ENCODE peak calls at places on chromosomes 1 and 21, in six cellular contexts. L, Y, V, B, K and T are unnamed samples. For H3K36me3, the result is how much of the 10 kb centered on the place peaks cover.

GRCh38 chr21:17828223-17828622 is 9.1 kb upstream of the C21orf91 start:
- DNase-seq in L (no peak), Y (no peak), V (no peak), B (peak), K (no peak), T (no peak)

GRCh38 chr1:21292991-21293536 is 2.8 kb upstream of the ECE1 start:
- DNase-seq in L (no peak), Y (no peak), V (no peak), B (no peak), K (no peak), T (no peak)

GRCh38 chr21:33289199-33289819 is 23.1 kb downstream of the IL10RB start:
- DNase-seq in L (no peak), Y (no peak), V (no peak), B (no peak), K (no peak), T (no peak)

GRCh38 chr1:212135166-212135565 is 99.6 kb downstream of the DTL start:
- DNase-seq in L (no peak), Y (no peak), V (no peak), B (no peak), K (no peak), T (no peak)

GRCh38 chr1:220363196-220363831 is 91.1 kb upstream of the RAB3GAP2 start:
- DNase-seq in L (no peak), Y (no peak), V (no peak), B (no peak), K (no peak), T (no peak)

GRCh38 chr1:235401251-235401650 is 34.0 kb downstream of the TBCE start:
- DNase-seq in L (no peak), Y (no peak), V (no peak), B (no peak), K (no peak), T (no peak)

GRCh38 chr1:36771678-36772284 is 262.5 kb downstream of the GRIK3 start:
- DNase-seq in L (peak), Y (peak), V (peak), B (no peak), K (no peak), T (no peak)

GRCh38 chr1:15180189-15180588 is 26.6 kb downstream of the TMEM51 start:
- DNase-seq in L (no peak), Y (no peak), V (no peak), B (no peak), K (peak), T (no peak)

GRCh38 chr21:39633043-39633442 is 20.3 kb downstream of the B3GALT5 start:
- DNase-seq in L (no peak), Y (no peak), V (no peak), B (peak), K (no peak), T (no peak)

GRCh38 chr1:224639426-224639975 is 23.4 kb downstream of the CNIH3 start:
- DNase-seq in L (no peak), Y (no peak), V (no peak), B (no peak), K (no peak), T (no peak)

GRCh38 chr1:37867784-37868183 is 8.4 kb upstream of the MTF1 start:
- DNase-seq in L (no peak), Y (peak), V (no peak), B (no peak), K (no peak), T (no peak)
- H3K36me3 ChIP-seq in L (under half), Y (under half), V (half or more), B (under half), K (under half), T (under half)

GRCh38 chr21:46308431-46308830 is 15.2 kb downstream of the C21orf58 start:
- DNase-seq in L (no peak), Y (no peak), V (no peak), B (no peak), K (no peak), T (no peak)

GRCh38 chr21:46304437-46304836 is 18.3 kb downstream of the YBEY start:
- DNase-seq in L (no peak), Y (no peak), V (no peak), B (no peak), K (no peak), T (no peak)

GRCh38 chr21:46307625-46308024 is 16.0 kb downstream of the C21orf58 start:
- DNase-seq in L (no peak), Y (no peak), V (no peak), B (no peak), K (no peak), T (no peak)

GRCh38 chr21:46301759-46302158 is 15.6 kb downstream of the YBEY start:
- DNase-seq in L (no peak), Y (no peak), V (no peak), B (no peak), K (no peak), T (no peak)

GRCh38 chr21:46304955-46305354 is 18.7 kb downstream of the C21orf58 start:
- DNase-seq in L (no peak), Y (no peak), V (no peak), B (no peak), K (peak), T (no peak)
- H3K36me3 ChIP-seq in L (under half), Y (under half), V (half or more), B (under half), K (under half), T (under half)

GRCh38 chr1:154330669-154331068 is 5.3 kb downstream of the ATP8B2 start:
- DNase-seq in L (no peak), Y (no peak), V (no peak), B (no peak), K (no peak), T (no peak)

GRCh38 chr1:154334647-154335350 is 9.5 kb downstream of the ATP8B2 start:
- DNase-seq in L (peak), Y (peak), V (peak), B (peak), K (peak), T (peak)

GRCh38 chr1:154337253-154337894 is 12.0 kb downstream of the ATP8B2 start:
- DNase-seq in L (no peak), Y (no peak), V (no peak), B (no peak), K (no peak), T (no peak)

GRCh38 chr1:154338875-154339274 is 13.6 kb downstream of the ATP8B2 start:
- DNase-seq in L (no peak), Y (no peak), V (no peak), B (no peak), K (no peak), T (no peak)

DNA sequence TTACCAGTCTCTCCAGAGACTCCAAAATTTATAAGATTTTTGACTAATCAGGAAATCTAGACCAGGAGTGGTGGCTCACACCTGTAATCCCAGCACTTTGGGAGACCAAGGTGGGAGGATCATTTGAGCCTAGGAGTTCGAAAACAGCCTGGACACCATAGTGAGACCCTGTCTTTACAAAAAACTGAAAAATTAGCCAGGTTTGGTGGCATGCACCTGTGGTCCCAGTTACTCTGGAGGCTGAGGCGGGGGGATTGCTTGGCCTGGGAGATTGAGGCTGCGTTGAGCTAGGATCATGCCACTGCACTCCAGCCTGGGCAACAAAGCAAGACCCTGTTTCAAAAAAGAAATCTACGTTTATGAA is 10.0 kb downstream of the ATP8B2 start:
- DNase-seq in L (no peak), Y (no peak), V (no peak), B (no peak), K (no peak), T (no peak)
- H3K36me3 ChIP-seq in L (under half), Y (half or more), V (half or more), B (under half), K (under half), T (under half)

GRCh38 chr21:43690346-43690745 is 28.6 kb upstream of the PDXK start:
- DNase-seq in L (no peak), Y (no peak), V (peak), B (no peak), K (no peak), T (no peak)

GRCh38 chr21:43687566-43688395 is 28.4 kb downstream of the RRP1B start:
- DNase-seq in L (no peak), Y (no peak), V (peak), B (no peak), K (no peak), T (no peak)

GRCh38 chr21:43688906-43689305 is 29.5 kb downstream of the RRP1B start:
- DNase-seq in L (no peak), Y (no peak), V (peak), B (no peak), K (no peak), T (no peak)

GRCh38 chr21:43691086-43691795 is 27.7 kb upstream of the PDXK start:
- DNase-seq in L (no peak), Y (no peak), V (no peak), B (no peak), K (no peak), T (no peak)

GRCh38 chr21:43689556-43690337 is 29.2 kb upstream of the PDXK start:
- DNase-seq in L (no peak), Y (no peak), V (peak), B (no peak), K (no peak), T (no peak)
- H3K36me3 ChIP-seq in L (half or more), Y (under half), V (half or more), B (under half), K (under half), T (under half)